ENCODE peak calls at places on chromosomes 2 and 18, in five cellular contexts. Q is heart left ventricle, F is adrenal gland, X is A549, T is body of pancreas. S is an unnamed sample.

GRCh38 chr2:10688921-10689807 is 611 bp downstream of the NOL10 start:
- DNase-seq in Q (peak), F (peak), X (peak), T (peak), S (peak)

GRCh38 chr2:72956936-72957335 is 39.6 kb downstream of the EMX1 start:
- DNase-seq in X (no peak), T (no peak), Q (no peak), F (no peak), S (no peak)

GRCh38 chr2:190679813-190680591 is 31.1 kb downstream of the NAB1 start:
- DNase-seq in T (peak), Q (peak), F (peak), X (peak), S (peak)

GRCh38 chr18:53971331-53971730 is 253.1 kb downstream of the MBD2 start:
- DNase-seq in T (no peak), F (no peak), Q (no peak), X (no peak), S (no peak)

GRCh38 chr2:70668432-70668831 is 99.6 kb downstream of the ADD2 start:
- DNase-seq in T (no peak), Q (no peak), X (no peak), F (no peak), S (no peak)

GRCh38 chr18:75433098-75433497 is 5.6 kb upstream of the SMIM21 start:
- DNase-seq in T (no peak), X (no peak), F (no peak), Q (no peak), S (no peak)

GRCh38 chr2:112310906-112311305 is 35.5 kb downstream of the ZC3H6 start:
- DNase-seq in T (no peak), Q (no peak), F (no peak), X (no peak), S (peak)

GRCh38 chr18:13537022-13537780 is 189.2 kb downstream of the FAM210A start:
- DNase-seq in Q (no peak), X (no peak), F (peak), T (no peak), S (no peak)

GRCh38 chr2:69789129-69789528 is 40.3 kb upstream of the GMCL1 start:
- DNase-seq in X (peak), T (no peak), F (peak), Q (peak), S (no peak)

DNA sequence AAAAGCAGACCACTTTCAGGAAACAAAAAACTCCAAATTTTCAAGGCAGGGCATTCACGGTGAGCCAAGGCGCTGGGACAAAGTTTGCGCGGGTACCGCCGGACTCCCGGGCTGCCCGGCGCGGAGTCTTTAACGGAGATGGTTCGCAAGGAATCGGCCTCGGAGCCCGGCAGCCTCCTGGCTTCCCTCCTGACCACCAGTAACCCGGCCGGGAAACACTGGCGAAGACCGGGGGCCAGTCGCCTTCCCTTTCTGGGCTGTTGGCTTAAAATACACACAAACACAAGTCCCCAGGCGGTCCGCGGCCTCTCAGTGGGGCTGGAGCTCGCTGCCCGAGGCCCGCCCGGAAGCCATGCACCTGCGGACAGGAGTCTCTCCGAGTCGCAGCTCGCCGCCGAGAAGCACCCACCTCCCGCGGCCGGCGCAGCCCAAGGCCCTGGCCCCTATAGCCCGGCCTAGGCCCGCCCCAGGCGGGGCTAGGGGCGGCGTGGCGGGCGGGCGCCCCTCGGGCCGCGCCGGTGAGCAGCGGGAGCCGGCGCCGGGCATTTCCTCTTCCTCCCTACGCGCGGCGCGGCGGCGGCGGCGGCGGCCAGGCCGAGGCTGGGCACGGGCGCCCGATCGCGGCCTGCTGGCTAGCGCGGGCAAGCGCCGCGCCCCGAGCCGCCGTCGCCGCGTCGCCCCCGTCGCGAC is 550 bp upstream of the KCMF1 start:
- DNase-seq in X (no peak), F (peak), Q (peak), T (peak), S (peak)
- TF ChIP-seq POLR2A in X (peak), F (peak), Q (peak), T (peak), S (peak)

DNA sequence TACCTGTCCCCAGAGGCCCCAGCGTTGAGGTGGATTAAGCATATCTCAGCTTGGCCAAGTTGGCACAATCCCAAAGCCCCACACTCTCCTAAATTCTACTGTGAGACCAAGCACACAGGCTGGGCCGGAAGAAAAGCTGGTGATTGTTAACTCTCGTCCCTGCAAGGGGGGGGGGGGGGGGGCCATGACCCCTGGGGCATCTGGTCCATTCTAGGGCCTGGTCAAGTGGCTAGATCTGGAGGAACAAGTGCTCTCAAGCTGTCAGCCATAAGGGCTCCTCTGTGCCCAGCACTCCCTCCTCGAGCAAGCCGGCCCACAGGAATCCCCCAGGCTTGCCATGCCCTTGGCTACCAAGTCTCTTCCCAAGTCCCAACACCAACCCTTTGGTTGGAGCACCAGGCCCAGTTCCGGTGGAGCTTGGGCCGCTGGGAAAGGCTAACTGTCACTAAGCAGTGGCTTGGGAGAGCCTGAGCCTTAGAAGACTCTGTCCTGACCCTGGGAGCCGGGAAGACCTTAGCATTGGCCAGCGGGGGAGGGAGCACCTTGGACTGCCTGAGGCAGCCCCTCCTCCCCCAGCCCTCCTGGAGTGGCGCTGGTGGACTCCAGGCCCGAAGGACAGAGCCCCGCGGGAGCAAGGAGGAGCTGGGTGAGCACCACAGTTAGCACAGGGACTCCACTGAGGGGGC is 62.4 kb upstream of the POMC start:
- DNase-seq in X (no peak), F (no peak), Q (no peak), T (peak), S (no peak)
- TF ChIP-seq POLR2A in X (no peak), F (no peak), Q (no peak), T (no peak), S (no peak)

GRCh38 chr2:65040414-65041261 is 15.6 kb upstream of the CEP68 start:
- DNase-seq in F (peak), X (peak), T (peak), Q (peak), S (peak)
- TF ChIP-seq POLR2A in F (no peak), X (no peak), T (no peak), Q (no peak), S (no peak)

DNA sequence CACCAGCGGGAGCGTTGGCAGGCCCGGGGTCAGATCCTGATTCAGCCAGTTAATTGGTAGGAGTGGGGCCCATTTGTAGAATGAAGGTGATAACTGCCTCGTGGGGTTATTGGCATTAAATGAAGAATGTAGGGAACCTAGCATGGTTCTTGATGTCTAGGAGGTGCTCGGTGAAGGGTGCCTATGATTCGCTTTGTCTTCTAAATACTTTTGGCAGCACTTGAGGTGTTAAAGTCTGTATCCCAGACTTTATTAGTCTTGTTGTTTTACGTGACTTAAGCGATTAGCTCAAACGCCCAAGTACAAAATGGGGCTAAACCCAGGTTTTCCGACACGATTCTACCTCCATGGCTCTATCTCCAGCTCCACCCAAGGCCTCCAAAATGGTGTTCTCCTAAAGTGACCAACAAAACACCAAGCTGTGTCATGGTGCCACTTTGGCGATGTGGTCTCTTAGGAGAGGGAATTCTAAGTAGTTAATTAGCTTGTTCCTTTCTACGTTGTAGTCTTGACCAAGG is 980 bp upstream of the PPP4R1 start:
- DNase-seq in F (no peak), Q (no peak), X (no peak), T (no peak), S (peak)
- TF ChIP-seq POLR2A in F (no peak), Q (no peak), X (no peak), T (no peak), S (no peak)

GRCh38 chr18:21112543-21113105 is 1.0 kb upstream of the ROCK1 start:
- DNase-seq in F (no peak), T (no peak), Q (no peak), X (no peak), S (peak)

GRCh38 chr18:21110667-21111350 is 804 bp downstream of the ROCK1 start:
- DNase-seq in Q (peak), F (peak), X (no peak), T (peak), S (peak)

GRCh38 chr18:21109936-21110666 is 1.5 kb downstream of the ROCK1 start:
- DNase-seq in Q (no peak), X (no peak), T (no peak), F (no peak), S (no peak)

GRCh38 chr18:21112140-21112473 is 494 bp upstream of the ROCK1 start:
- DNase-seq in F (no peak), T (no peak), Q (no peak), X (no peak), S (no peak)

DNA sequence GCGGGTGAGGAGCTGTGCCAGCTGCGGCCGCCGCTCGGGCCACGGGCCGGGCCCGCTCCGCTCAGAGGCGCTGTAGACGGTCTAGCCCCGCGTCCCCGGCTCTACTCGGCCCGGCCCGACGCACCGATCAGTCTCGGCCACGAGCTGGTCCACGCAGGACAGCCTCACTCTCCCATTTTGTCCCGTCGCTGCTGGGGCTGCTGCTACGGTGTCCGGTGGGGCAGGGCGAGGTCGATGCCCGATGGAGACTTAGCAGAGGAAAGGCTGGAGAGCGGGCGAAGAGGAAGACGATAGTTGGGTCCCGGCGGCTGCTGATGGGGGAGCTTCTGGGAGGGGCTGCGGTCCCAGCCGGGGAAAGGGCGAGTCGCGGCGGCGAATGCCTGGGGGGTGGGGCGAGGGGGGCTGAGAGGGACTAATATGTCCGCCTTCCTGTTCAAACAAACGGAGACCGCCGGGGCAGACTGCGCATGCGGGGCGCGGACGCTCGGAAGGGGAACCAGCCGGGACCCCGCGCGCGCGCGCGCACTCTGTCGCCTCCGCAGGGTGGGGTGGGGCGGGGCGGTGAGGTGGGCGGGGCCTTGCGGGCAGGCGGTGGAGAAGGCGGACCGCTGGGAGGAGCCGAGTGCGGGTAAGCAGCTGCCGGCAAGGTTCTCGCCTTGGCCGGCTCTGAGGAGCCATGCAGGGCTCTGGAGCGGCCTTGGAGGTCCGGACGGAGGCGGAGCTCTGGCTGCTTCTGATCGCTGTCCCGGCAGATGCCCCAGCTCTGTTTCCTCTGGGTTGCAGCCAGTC is at the start of gene ROCK1:
- DNase-seq in X (peak), Q (peak), F (peak), T (peak), S (peak)
- TF ChIP-seq POLR2A in X (peak), Q (peak), F (peak), T (peak), S (no peak)

GRCh38 chr18:11944786-11945185 is 36.5 kb upstream of the IMPA2 start:
- DNase-seq in Q (no peak), X (no peak), F (no peak), T (no peak), S (no peak)

GRCh38 chr18:11946756-11947155 is 34.6 kb upstream of the IMPA2 start:
- DNase-seq in F (peak), Q (peak), X (no peak), T (peak), S (peak)

GRCh38 chr18:11948852-11949523 is 32.3 kb upstream of the IMPA2 start:
- DNase-seq in Q (no peak), F (no peak), T (no peak), X (no peak), S (no peak)

GRCh38 chr18:11950824-11951223 is 30.5 kb upstream of the IMPA2 start:
- DNase-seq in F (no peak), X (no peak), Q (no peak), T (peak), S (no peak)

DNA sequence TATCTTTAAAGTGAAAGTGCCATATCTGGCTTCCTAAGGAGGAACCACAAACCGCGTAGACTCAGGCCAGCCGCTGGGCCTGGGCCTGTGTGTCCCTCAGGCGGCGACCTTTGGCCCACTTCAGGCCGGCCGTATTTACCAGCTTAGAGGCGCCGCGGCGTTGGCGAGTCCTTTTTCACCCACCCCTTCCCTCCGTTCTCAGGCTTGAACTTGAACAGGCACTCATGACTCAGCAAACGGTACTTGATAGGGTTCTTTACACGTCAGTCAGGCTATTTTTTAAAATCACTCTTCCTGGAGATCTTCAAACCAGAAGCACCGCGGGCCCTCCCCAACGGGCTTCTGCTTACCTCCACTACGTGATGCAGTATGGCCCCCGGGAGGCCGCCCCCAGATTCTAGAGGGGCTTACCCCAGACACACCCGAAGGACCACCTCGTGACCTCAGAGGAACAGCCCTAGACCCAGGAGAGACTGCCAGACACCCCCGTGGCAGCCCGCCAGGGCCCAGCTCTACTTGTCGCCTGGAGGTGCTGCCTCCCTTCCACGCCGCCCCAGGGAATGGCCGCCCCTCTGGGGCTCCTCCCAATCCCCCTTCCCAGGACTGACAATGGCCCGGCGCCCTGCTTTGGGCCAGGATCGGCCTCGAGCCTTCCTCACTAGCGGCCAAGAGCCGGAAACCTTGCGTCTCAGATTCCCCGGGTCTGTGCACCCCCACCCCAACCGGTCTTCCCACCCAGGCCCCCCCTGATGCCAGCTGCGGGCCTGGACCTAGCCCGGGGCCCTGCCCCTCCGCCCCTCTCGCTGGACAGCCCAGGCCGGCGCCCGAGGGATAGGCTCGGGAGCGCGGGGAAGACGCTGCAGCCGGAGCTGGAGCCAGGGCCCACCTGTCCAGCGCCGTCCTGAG is 33.8 kb upstream of the IMPA2 start:
- DNase-seq in X (no peak), Q (peak), F (peak), T (peak), S (peak)
- TF ChIP-seq POLR2A in X (no peak), Q (peak), F (peak), T (peak), S (peak)

GRCh38 chr2:156958374-156958773 is 299.1 kb upstream of the GALNT5 start:
- DNase-seq in X (no peak), F (no peak), T (no peak), Q (no peak), S (no peak)

GRCh38 chr2:156955701-156956100 is 301.8 kb upstream of the GALNT5 start:
- DNase-seq in X (no peak), F (no peak), Q (no peak), T (no peak), S (no peak)

GRCh38 chr2:156956161-156956560 is 301.3 kb upstream of the GALNT5 start:
- DNase-seq in F (no peak), Q (no peak), T (no peak), X (no peak), S (no peak)

GRCh38 chr2:156959481-156959880 is 298.0 kb upstream of the GALNT5 start:
- DNase-seq in T (no peak), X (no peak), F (no peak), Q (no peak), S (no peak)
- TF ChIP-seq POLR2A in T (no peak), X (no peak), F (no peak), Q (no peak), S (no peak)

GRCh38 chr18:58316400-58316942 is 272.4 kb downstream of the NEDD4L start:
- DNase-seq in X (no peak), F (no peak), T (no peak), Q (no peak), S (no peak)

GRCh38 chr18:58313491-58314032 is 269.5 kb downstream of the NEDD4L start:
- DNase-seq in T (peak), Q (peak), X (no peak), F (peak), S (no peak)

GRCh38 chr18:58315041-58315440 is 271.0 kb downstream of the NEDD4L start:
- DNase-seq in Q (no peak), X (no peak), T (no peak), F (peak), S (no peak)

GRCh38 chr18:58315739-58316215 is 271.8 kb downstream of the NEDD4L start:
- DNase-seq in Q (peak), F (no peak), T (peak), X (no peak), S (no peak)

DNA sequence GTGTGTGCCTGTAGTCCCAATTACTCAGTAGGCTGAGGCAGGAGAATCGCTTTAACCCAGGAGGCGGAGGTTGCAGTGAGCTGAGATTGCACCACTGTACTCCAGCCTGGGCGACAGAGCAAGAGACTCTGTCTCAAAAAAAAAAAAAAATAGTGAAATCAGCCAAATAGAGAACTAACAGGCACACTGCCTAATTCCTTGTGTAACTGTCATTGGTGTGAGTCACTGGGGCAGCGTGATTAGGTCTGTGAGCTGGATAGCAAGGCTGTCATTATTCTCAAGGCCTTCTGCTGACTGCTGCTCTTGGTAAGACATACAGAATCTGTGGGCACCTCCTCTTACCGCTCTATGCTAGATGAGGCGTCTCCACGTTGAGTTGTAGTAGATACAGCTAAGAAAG is 270.3 kb downstream of the NEDD4L start:
- DNase-seq in T (peak), X (no peak), Q (peak), F (peak), S (peak)
- TF ChIP-seq POLR2A in T (peak), X (no peak), Q (peak), F (no peak), S (no peak)

GRCh38 chr2:165277860-165278656 is 38.8 kb downstream of the SCN2A start:
- DNase-seq in T (no peak), F (no peak), X (no peak), Q (no peak), S (no peak)

GRCh38 chr2:165277295-165277694 is 38.1 kb downstream of the SCN2A start:
- DNase-seq in Q (no peak), T (no peak), X (no peak), F (no peak), S (no peak)

GRCh38 chr2:165274698-165275097 is 35.5 kb downstream of the SCN2A start:
- DNase-seq in Q (peak), X (no peak), F (peak), T (peak), S (no peak)

GRCh38 chr2:165273176-165273575 is 34.0 kb downstream of the SCN2A start:
- DNase-seq in T (no peak), Q (no peak), X (no peak), F (no peak), S (no peak)

DNA sequence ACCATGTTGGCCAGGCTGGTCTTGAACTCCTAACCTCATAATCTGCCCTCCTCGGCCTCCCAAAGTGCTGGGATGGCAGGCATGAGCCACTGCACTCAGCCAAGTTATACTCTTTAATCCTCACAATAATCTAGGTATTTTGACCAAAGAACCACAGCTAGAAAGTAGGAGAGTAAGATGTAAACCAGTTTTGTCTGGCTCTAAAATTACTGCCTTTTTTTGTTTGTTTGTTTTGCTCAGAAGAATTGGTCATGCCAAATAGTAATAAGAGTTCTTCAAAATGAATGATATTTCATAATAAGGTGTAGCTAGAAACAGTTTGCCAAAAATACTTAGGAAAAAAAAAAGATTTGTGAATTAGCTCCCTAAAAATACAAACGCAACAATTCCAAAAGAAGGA is 36.7 kb downstream of the SCN2A start:
- DNase-seq in F (no peak), X (no peak), T (no peak), Q (no peak), S (no peak)
- TF ChIP-seq POLR2A in F (no peak), X (no peak), T (no peak), Q (no peak), S (no peak)

GRCh38 chr2:42360890-42361727 is at the start of gene COX7A2L:
- DNase-seq in F (peak), Q (peak), T (peak), X (peak), S (peak)
- TF ChIP-seq POLR2A in F (peak), Q (peak), T (peak), X (peak), S (peak)

S was measured in erythroblast.